ENCODE peak calls at places on chromosomes 12 and 14, in four cellular contexts. I is ovary, L is IMR-90, Z is sigmoid colon. H is an unnamed sample.

GRCh38 chr14:60563113-60563512 is 54.2 kb downstream of the SIX6 start:
- DNase-seq in I (no peak), Z (no peak), L (peak; percentile 74), H (no peak)

GRCh38 chr12:51951199-51951842 is at the start of gene ACVR1B:
- DNase-seq in I (peak; percentile 84), Z (peak; percentile 96), L (peak; percentile 90), H (peak; percentile 90)

GRCh38 chr12:111360325-111360930 is 8.5 kb downstream of the PHETA1 start:
- DNase-seq in Z (no peak), L (no peak), I (no peak), H (peak; percentile 69)

GRCh38 chr12:130695061-130695460 is 21.0 kb downstream of the RIMBP2 start:
- DNase-seq in L (no peak), I (no peak), Z (no peak), H (no peak)

GRCh38 chr12:44525806-44526654 is 350.1 kb downstream of the NELL2 start:
- DNase-seq in Z (no peak), L (no peak), I (no peak), H (no peak)

GRCh38 chr12:122944588-122944987 is 21.7 kb downstream of the ABCB9 start:
- DNase-seq in L (peak; percentile 56), Z (no peak), I (no peak), H (peak; percentile 64)

GRCh38 chr12:120498870-120499515 is 3.1 kb downstream of the DYNLL1 start:
- DNase-seq in L (no peak), Z (no peak), I (no peak), H (no peak)

GRCh38 chr12:4270016-4270669 is 3.4 kb upstream of the CCND2 start:
- DNase-seq in L (no peak), Z (no peak), I (no peak), H (peak; percentile 48)

GRCh38 chr12:81141220-81141619 is 63.3 kb downstream of the ACSS3 start:
- DNase-seq in L (no peak), Z (no peak), I (no peak), H (no peak)

GRCh38 chr12:120725659-120726509 is at the start of gene ACADS:
- DNase-seq in Z (peak; percentile 95), L (peak; percentile 67), I (peak; percentile 87), H (peak; percentile 93)

GRCh38 chr12:109717390-109718357 is 4.0 kb downstream of the FAM222A start:
- DNase-seq in I (no peak), Z (no peak), L (no peak), H (peak; percentile 78)

GRCh38 chr12:92942905-92943304 is 13.8 kb upstream of the EEA1 start:
- DNase-seq in L (peak; percentile 84), Z (no peak), I (peak; percentile 54), H (peak; percentile 65)

GRCh38 chr12:16012086-16012485 is 101.0 kb downstream of the DERA start:
- DNase-seq in L (peak; percentile 61), Z (peak; percentile 74), I (no peak), H (peak; percentile 59)

GRCh38 chr12:113788020-113788856 is 177.9 kb downstream of the RBM19 start:
- DNase-seq in I (no peak), Z (no peak), L (peak; percentile 35), H (no peak)

GRCh38 chr12:101875112-101875961 is 2.0 kb upstream of the DRAM1 start:
- DNase-seq in L (peak; percentile 42), I (no peak), Z (no peak), H (no peak)

GRCh38 chr12:125181107-125181506 is 115.9 kb downstream of the AACS start:
- DNase-seq in L (no peak), I (no peak), Z (no peak), H (no peak)

GRCh38 chr14:31026395-31027096 is 367 bp upstream of the STRN3 start:
- DNase-seq in I (peak; percentile 96), Z (peak; percentile 99), L (peak; percentile 97), H (peak; percentile 98)

GRCh38 chr14:31025335-31026075 is at the start of gene AP4S1:
- DNase-seq in Z (peak; percentile 75), L (no peak), I (peak; percentile 39), H (peak; percentile 27)

GRCh38 chr14:31024577-31025334 is 693 bp upstream of the AP4S1 start:
- DNase-seq in Z (no peak), L (peak; percentile 41), I (no peak), H (no peak)

GRCh38 chr14:31027847-31028246 is 1.7 kb upstream of the STRN3 start:
- DNase-seq in I (no peak), Z (no peak), L (no peak), H (no peak)

GRCh38 chr14:31026076-31026394 is at the start of gene STRN3:
- DNase-seq in I (no peak), Z (no peak), L (no peak), H (no peak)
- TF ChIP-seq POLR2A in I (peak; percentile 47), Z (no peak), L (peak; percentile 68), H (no peak)

GRCh38 chr14:93332032-93332852 is 594 bp downstream of the BTBD7 start:
- DNase-seq in Z (peak; percentile 78), I (no peak), L (peak; percentile 49), H (peak; percentile 68)
- TF ChIP-seq CTCF in Z (no peak), I (no peak), L (no peak), H (no peak)

GRCh38 chr12:6115389-6115788 is 9.1 kb downstream of the VWF start:
- DNase-seq in I (no peak), Z (no peak), L (peak; percentile 20), H (no peak)
- H3K36me3 ChIP-seq in I (no peaks in the 10 kb centered on the region), Z (no peaks in the 10 kb centered on the region), L (no peaks in the 10 kb centered on the region), H (no peaks in the 10 kb centered on the region)

GRCh38 chr14:21244546-21244945 is 24.7 kb downstream of the HNRNPC start:
- DNase-seq in I (no peak), Z (no peak), L (no peak), H (no peak)
- TF ChIP-seq POLR2A in I (no peak), Z (no peak), L (no peak), H (no peak)

GRCh38 chr14:56334458-56334857 is 216.2 kb downstream of the PELI2 start:
- DNase-seq in I (no peak), L (peak; percentile 49), Z (no peak), H (no peak)
- TF ChIP-seq CTCF in I (no peak), L (no peak), Z (no peak), H (no peak)

GRCh38 chr14:34804933-34805332 is 70.2 kb downstream of the BAZ1A start:
- DNase-seq in I (no peak), Z (no peak), L (no peak), H (no peak)

GRCh38 chr14:34810028-34810427 is 65.1 kb downstream of the BAZ1A start:
- DNase-seq in I (no peak), L (no peak), Z (no peak), H (no peak)

DNA sequence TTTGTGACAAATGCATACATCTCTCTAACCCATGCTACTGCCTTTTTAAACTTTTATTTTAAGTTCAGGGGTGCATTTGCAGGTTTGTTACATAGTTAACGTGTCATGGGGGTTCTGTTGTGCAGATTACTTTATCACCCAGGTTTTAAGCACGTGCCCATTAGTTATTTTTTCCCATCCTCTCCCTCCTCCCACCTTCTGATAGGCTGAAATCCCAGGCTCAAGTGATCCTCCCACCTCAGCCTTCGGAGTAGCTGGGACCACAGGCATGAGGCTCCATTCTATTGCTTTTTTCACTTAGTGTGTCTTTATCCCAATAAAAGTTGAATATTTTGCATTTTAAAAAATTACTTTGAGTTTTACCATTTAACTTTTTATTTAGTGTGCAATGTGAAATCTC is 68.9 kb downstream of the BAZ1A start:
- DNase-seq in I (no peak), L (no peak), Z (no peak), H (no peak)
- H3K36me3 ChIP-seq in I (no peaks in the 10 kb centered on the region), L (peaks cover 21% of the 10 kb centered on the region), Z (peaks cover 5% of the 10 kb centered on the region), H (no peaks in the 10 kb centered on the region)

DNA sequence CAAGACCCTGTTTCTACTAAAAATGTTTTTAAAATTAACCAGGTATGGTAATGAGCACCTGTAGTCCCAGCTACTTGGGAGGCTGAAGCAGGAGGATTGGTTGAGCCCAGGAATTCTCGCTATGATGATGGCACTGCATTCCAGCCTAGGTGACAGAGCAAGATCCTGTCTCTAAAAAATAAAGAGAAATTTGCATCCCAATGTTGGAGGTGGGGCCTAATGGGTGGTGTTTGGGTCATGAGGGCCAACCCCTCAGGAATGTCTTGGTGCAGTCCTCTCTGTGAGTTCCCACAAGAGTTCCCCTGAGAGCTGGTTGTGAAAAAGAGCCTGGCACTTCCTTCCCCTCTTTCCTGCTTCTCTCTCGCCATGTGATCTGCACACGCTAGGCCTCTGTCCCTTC is 11.2 kb downstream of the ACOT6 start:
- DNase-seq in L (no peak), I (no peak), Z (no peak), H (no peak)
- TF ChIP-seq POLR2A in L (no peak), I (no peak), Z (no peak), H (no peak)

DNA sequence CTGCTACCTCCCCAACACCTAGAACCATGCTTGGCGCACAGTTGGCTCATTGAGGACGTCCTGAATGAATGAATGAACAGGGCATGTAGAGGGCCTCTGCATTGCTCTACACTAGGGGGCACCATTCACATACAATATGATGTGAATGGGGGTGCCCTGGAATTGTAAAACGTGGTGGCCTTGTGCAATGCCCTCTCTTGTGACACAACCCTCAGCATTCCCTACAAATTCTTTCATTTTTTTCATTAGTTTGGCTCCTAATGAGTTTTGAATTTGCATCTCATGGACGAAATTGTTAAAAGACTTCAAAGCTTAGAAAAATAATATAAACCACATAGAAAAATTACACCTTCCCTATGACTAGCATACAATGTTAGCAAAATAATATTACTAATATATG is 2.3 kb upstream of the DIO2 start:
- DNase-seq in Z (no peak), L (peak; percentile 59), I (no peak), H (peak; percentile 39)
- TF ChIP-seq CTCF in Z (no peak), L (peak; percentile 68), I (no peak), H (peak; percentile 47)

DNA sequence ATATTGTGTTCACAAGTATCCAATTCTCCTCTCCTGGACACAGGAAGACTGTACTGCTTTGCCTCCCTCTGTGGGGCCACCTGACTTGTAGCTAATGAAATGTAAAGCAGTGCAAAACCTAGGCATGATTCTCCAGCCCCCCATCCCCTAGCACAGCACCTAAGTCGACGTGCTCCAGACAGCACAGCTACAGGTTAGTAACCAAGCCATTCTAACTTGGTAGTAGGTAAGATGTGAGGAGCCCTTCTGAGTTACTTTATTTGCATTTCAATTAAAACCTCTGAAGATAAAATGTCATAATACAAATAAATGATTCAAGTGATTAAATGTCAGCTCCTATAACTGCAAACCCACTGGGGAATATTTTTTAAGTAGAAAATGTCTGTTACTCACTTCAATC is 64.9 kb upstream of the HIF1A start:
- DNase-seq in L (no peak), I (no peak), Z (no peak), H (no peak)
- H3K36me3 ChIP-seq in L (no peaks in the 10 kb centered on the region), I (no peaks in the 10 kb centered on the region), Z (no peaks in the 10 kb centered on the region), H (no peaks in the 10 kb centered on the region)

DNA sequence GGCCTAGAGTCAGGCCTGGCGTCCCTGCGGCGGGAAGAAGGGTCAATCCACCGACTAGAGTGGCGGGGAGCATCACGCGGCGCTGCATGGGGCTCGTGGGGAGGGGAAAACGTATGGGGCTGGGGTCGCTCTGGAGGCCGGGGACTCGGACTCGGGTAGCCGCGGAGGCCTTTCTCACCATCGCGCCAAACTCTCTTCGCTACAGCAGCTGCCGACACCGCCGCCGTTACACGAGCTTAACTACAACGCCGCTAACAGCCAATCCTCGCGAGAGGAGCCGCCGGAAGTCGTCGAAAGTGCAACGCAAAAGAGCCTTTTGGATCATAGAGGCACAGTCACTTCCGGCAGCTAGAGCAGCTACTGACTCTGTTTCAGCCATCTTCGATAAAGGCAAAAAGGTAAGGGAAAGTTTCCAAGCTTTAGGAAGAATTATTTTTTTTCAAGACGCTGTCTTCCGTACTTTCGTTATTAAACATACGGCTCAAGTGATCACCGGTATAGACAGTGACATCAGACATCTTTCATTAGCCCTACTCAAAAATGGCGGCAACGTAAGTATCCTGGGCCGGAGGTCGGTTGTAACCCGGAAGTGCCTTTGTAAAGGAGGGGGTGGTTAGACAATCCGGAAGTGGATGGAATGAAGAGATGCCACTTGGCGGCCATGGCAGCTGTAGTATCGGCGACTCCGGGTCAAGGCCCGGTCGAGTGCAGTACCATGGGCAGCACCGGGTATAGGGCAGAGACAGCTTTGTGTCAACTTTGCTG is at the start of the genes ERH and SLC39A9:
- DNase-seq in Z (peak; percentile 98), L (peak; percentile 97), I (peak; percentile 95), H (peak; percentile 97)
- TF ChIP-seq POLR2A in Z (peak; percentile 29), L (peak; percentile 93), I (peak; percentile 60), H (peak; percentile 71)